ENCODE peak calls at places on chromosomes 1 and 21, in five cellular contexts. One of them, this sample, is unnamed.

GRCh38 chr1:98331232-98331631 is 330.3 kb upstream of the SNX7 start:
- DNase-seq in sciatic nerve: no peak
- DNase-seq in GM18507: no peak
- DNase-seq in tibial artery: no peak
- DNase-seq in stimulated activated naive CD8-positive, alpha-beta T cell treated with anti-CD3 and anti-CD28 coated beads, Interleukin-15, amount 100 ng/mL, for 72 hours: no peak
- DNase-seq in this sample: no peak

GRCh38 chr1:208654241-208654640 is 410.1 kb upstream of the PLXNA2 start:
- DNase-seq in sciatic nerve: no peak
- DNase-seq in GM18507: no peak
- DNase-seq in tibial artery: no peak
- DNase-seq in stimulated activated naive CD8-positive, alpha-beta T cell treated with anti-CD3 and anti-CD28 coated beads, Interleukin-15, amount 100 ng/mL, for 72 hours: no peak
- DNase-seq in this sample: no peak

GRCh38 chr1:209416009-209416408 is 167.5 kb upstream of the CAMK1G start:
- DNase-seq in sciatic nerve: no peak
- DNase-seq in GM18507: no peak
- DNase-seq in tibial artery: no peak
- DNase-seq in stimulated activated naive CD8-positive, alpha-beta T cell treated with anti-CD3 and anti-CD28 coated beads, Interleukin-15, amount 100 ng/mL, for 72 hours: no peak
- DNase-seq in this sample: peak

GRCh38 chr1:53956308-53957168 is 10.4 kb downstream of the LRRC42 start:
- DNase-seq in sciatic nerve: no peak
- DNase-seq in GM18507: no peak
- DNase-seq in tibial artery: no peak
- DNase-seq in stimulated activated naive CD8-positive, alpha-beta T cell treated with anti-CD3 and anti-CD28 coated beads, Interleukin-15, amount 100 ng/mL, for 72 hours: no peak
- DNase-seq in this sample: no peak

GRCh38 chr1:150259758-150260669 is 2.4 kb downstream of the CA14 start:
- DNase-seq in sciatic nerve: peak
- DNase-seq in GM18507: no peak
- DNase-seq in tibial artery: no peak
- DNase-seq in stimulated activated naive CD8-positive, alpha-beta T cell treated with anti-CD3 and anti-CD28 coated beads, Interleukin-15, amount 100 ng/mL, for 72 hours: no peak
- DNase-seq in this sample: peak

GRCh38 chr21:42112857-42113256 is 41.7 kb downstream of the UMODL1 start:
- DNase-seq in sciatic nerve: no peak
- DNase-seq in GM18507: no peak
- DNase-seq in tibial artery: no peak
- DNase-seq in stimulated activated naive CD8-positive, alpha-beta T cell treated with anti-CD3 and anti-CD28 coated beads, Interleukin-15, amount 100 ng/mL, for 72 hours: no peak
- DNase-seq in this sample: no peak

GRCh38 chr1:183363967-183364366 is 54.2 kb downstream of the NMNAT2 start:
- DNase-seq in sciatic nerve: no peak
- DNase-seq in GM18507: no peak
- DNase-seq in tibial artery: no peak
- DNase-seq in stimulated activated naive CD8-positive, alpha-beta T cell treated with anti-CD3 and anti-CD28 coated beads, Interleukin-15, amount 100 ng/mL, for 72 hours: no peak
- DNase-seq in this sample: no peak

GRCh38 chr1:221562542-221563475 is 179.1 kb downstream of the DUSP10 start:
- DNase-seq in sciatic nerve: no peak
- DNase-seq in GM18507: no peak
- DNase-seq in tibial artery: no peak
- DNase-seq in stimulated activated naive CD8-positive, alpha-beta T cell treated with anti-CD3 and anti-CD28 coated beads, Interleukin-15, amount 100 ng/mL, for 72 hours: no peak
- DNase-seq in this sample: no peak

GRCh38 chr1:201488817-201489581 is 17.9 kb downstream of the CSRP1 start:
- DNase-seq in sciatic nerve: peak
- DNase-seq in GM18507: no peak
- DNase-seq in tibial artery: peak
- DNase-seq in stimulated activated naive CD8-positive, alpha-beta T cell treated with anti-CD3 and anti-CD28 coated beads, Interleukin-15, amount 100 ng/mL, for 72 hours: no peak
- DNase-seq in this sample: no peak

GRCh38 chr1:11568687-11569086 is 85.5 kb downstream of the FBXO2 start:
- DNase-seq in sciatic nerve: no peak
- DNase-seq in GM18507: no peak
- DNase-seq in tibial artery: no peak
- DNase-seq in stimulated activated naive CD8-positive, alpha-beta T cell treated with anti-CD3 and anti-CD28 coated beads, Interleukin-15, amount 100 ng/mL, for 72 hours: no peak
- DNase-seq in this sample: no peak

GRCh38 chr1:67264152-67264551 is 43.5 kb upstream of the IL12RB2 start:
- DNase-seq in sciatic nerve: no peak
- DNase-seq in GM18507: no peak
- DNase-seq in tibial artery: no peak
- DNase-seq in stimulated activated naive CD8-positive, alpha-beta T cell treated with anti-CD3 and anti-CD28 coated beads, Interleukin-15, amount 100 ng/mL, for 72 hours: no peak
- DNase-seq in this sample: no peak

GRCh38 chr1:199859525-199859924 is 168.0 kb upstream of the NR5A2 start:
- DNase-seq in sciatic nerve: no peak
- DNase-seq in GM18507: no peak
- DNase-seq in tibial artery: no peak
- DNase-seq in stimulated activated naive CD8-positive, alpha-beta T cell treated with anti-CD3 and anti-CD28 coated beads, Interleukin-15, amount 100 ng/mL, for 72 hours: no peak
- DNase-seq in this sample: no peak

GRCh38 chr1:198597690-198598430 is 41.0 kb upstream of the PTPRC start:
- DNase-seq in sciatic nerve: no peak
- DNase-seq in GM18507: no peak
- DNase-seq in tibial artery: no peak
- DNase-seq in stimulated activated naive CD8-positive, alpha-beta T cell treated with anti-CD3 and anti-CD28 coated beads, Interleukin-15, amount 100 ng/mL, for 72 hours: no peak
- DNase-seq in this sample: no peak

GRCh38 chr1:109901508-109902145 is 9.0 kb upstream of the CSF1 start:
- DNase-seq in sciatic nerve: no peak
- DNase-seq in GM18507: no peak
- DNase-seq in tibial artery: no peak
- DNase-seq in stimulated activated naive CD8-positive, alpha-beta T cell treated with anti-CD3 and anti-CD28 coated beads, Interleukin-15, amount 100 ng/mL, for 72 hours: no peak
- DNase-seq in this sample: peak

GRCh38 chr1:20470174-20470573 is 15.8 kb downstream of the CAMK2N1 start:
- DNase-seq in sciatic nerve: no peak
- DNase-seq in GM18507: no peak
- DNase-seq in tibial artery: no peak
- DNase-seq in stimulated activated naive CD8-positive, alpha-beta T cell treated with anti-CD3 and anti-CD28 coated beads, Interleukin-15, amount 100 ng/mL, for 72 hours: no peak
- DNase-seq in this sample: no peak

GRCh38 chr1:197674286-197674685 is 101.0 kb downstream of the DENND1B start:
- DNase-seq in sciatic nerve: no peak
- DNase-seq in GM18507: no peak
- DNase-seq in tibial artery: no peak
- DNase-seq in stimulated activated naive CD8-positive, alpha-beta T cell treated with anti-CD3 and anti-CD28 coated beads, Interleukin-15, amount 100 ng/mL, for 72 hours: no peak
- DNase-seq in this sample: no peak

GRCh38 chr1:184596950-184597651 is 157.6 kb downstream of the EDEM3 start:
- DNase-seq in sciatic nerve: no peak
- DNase-seq in GM18507: no peak
- DNase-seq in tibial artery: no peak
- DNase-seq in stimulated activated naive CD8-positive, alpha-beta T cell treated with anti-CD3 and anti-CD28 coated beads, Interleukin-15, amount 100 ng/mL, for 72 hours: no peak
- DNase-seq in this sample: no peak

GRCh38 chr1:23922321-23922943 is 9.3 kb upstream of the CNR2 start:
- DNase-seq in sciatic nerve: no peak
- DNase-seq in GM18507: no peak
- DNase-seq in tibial artery: peak
- DNase-seq in stimulated activated naive CD8-positive, alpha-beta T cell treated with anti-CD3 and anti-CD28 coated beads, Interleukin-15, amount 100 ng/mL, for 72 hours: no peak
- DNase-seq in this sample: no peak

GRCh38 chr1:4611708-4612349 is 42.6 kb upstream of the AJAP1 start:
- DNase-seq in sciatic nerve: no peak
- DNase-seq in GM18507: no peak
- DNase-seq in tibial artery: no peak
- DNase-seq in stimulated activated naive CD8-positive, alpha-beta T cell treated with anti-CD3 and anti-CD28 coated beads, Interleukin-15, amount 100 ng/mL, for 72 hours: no peak
- DNase-seq in this sample: no peak